ENCODE peak calls at places on chromosome 5, in seven cellular contexts. M is NB4, P is skeletal muscle cell, O is BE2C, C is astrocyte of the spinal cord, U is AG10803, G is GM12878. B is an unnamed sample.

GRCh38 chr5:156367602-156368001 is 40.6 kb downstream of the SGCD start:
- DNase-seq in M (peak; percentile 2), P (peak; percentile 96), O (no peak), C (peak; percentile 55), U (peak; percentile 98), G (no peak), B (no peak)

GRCh38 chr5:56815657-56816545 is 552 bp downstream of the MAP3K1 start:
- DNase-seq in M (peak; percentile 67), P (no peak), O (no peak), C (no peak), U (peak; percentile 40), G (no peak), B (peak; percentile 28)

GRCh38 chr5:159290741-159291140 is 27.7 kb downstream of the UBLCP1 start:
- DNase-seq in M (no peak), P (no peak), O (no peak), C (peak; percentile 41), U (peak; percentile 7), G (no peak), B (no peak)

GRCh38 chr5:82222597-82223574 is 55.3 kb downstream of the RPS23 start:
- DNase-seq in M (no peak), P (peak; percentile 13), O (no peak), C (peak; percentile 10), U (peak; percentile 27), G (no peak), B (no peak)

GRCh38 chr5:33369470-33370134 is 71.2 kb upstream of the TARS1 start:
- DNase-seq in M (no peak), P (no peak), O (no peak), C (peak; percentile 64), U (peak; percentile 35), G (no peak), B (no peak)

GRCh38 chr5:145818604-145819003 is 16.5 kb downstream of the PRELID2 start:
- DNase-seq in M (no peak), P (no peak), O (no peak), C (no peak), U (no peak), G (no peak), B (no peak)

GRCh38 chr5:34498582-34498981 is 157.5 kb upstream of the RAI14 start:
- DNase-seq in M (no peak), P (no peak), O (no peak), C (no peak), U (no peak), G (no peak), B (no peak)

GRCh38 chr5:89282038-89282831 is 399.3 kb upstream of the MEF2C start:
- DNase-seq in M (no peak), P (no peak), O (no peak), C (peak; percentile 64), U (no peak), G (peak; percentile 31), B (no peak)

GRCh38 chr5:112668911-112669310 is 68.8 kb upstream of the APC start:
- DNase-seq in M (no peak), P (no peak), O (no peak), C (no peak), U (no peak), G (no peak), B (no peak)

GRCh38 chr5:168409601-168410458 is 76.4 kb upstream of the RARS1 start:
- DNase-seq in M (no peak), P (no peak), O (no peak), C (peak; percentile 65), U (peak; percentile 64), G (peak; percentile 16), B (no peak)

GRCh38 chr5:138580001-138580400 is 4.8 kb upstream of the HSPA9 start:
- DNase-seq in M (no peak), P (no peak), O (no peak), C (no peak), U (no peak), G (no peak), B (no peak)
- H3K4me3 ChIP-seq in M (no peak overlapping the region), P (no peak overlapping the region), O (no peak overlapping the region), C (no peak overlapping the region), U (no peak overlapping the region), G (no peak overlapping the region), B (no peak overlapping the region)

GRCh38 chr5:151449836-151450235 is 2.4 kb downstream of the SLC36A1 start:
- DNase-seq in M (no peak), P (no peak), O (no peak), C (no peak), U (no peak), G (no peak), B (no peak)
- H3K4me3 ChIP-seq in M (peak overlapping the region; percentile 89), P (no peak overlapping the region), O (no peak overlapping the region), C (no peak overlapping the region), U (no peak overlapping the region), G (no peak overlapping the region), B (no peak overlapping the region)

DNA sequence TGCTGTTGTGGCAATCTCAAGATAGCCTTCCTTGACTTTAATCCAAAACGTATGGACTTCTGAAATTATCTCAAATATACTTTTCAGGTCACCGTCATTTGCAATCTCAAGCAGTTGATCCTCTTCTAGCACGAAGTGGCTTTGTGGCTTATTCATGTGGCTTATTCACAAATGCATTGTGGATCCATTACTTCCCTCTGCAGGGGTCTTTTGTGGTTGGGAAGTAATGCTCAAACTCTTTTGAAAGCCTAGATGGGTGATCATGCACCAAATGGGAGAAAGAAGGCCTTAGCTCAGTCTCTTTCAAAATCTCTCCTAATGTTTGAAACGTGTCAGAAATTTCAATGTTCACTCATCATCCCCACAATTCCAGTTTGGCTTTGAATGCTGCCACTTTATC is 597.2 kb upstream of the CDH10 start:
- DNase-seq in M (no peak), P (no peak), O (no peak), C (no peak), U (no peak), G (no peak), B (no peak)
- H3K4me3 ChIP-seq in M (no peak overlapping the region), P (no peak overlapping the region), O (no peak overlapping the region), C (no peak overlapping the region), U (no peak overlapping the region), G (no peak overlapping the region), B (no peak overlapping the region)

DNA sequence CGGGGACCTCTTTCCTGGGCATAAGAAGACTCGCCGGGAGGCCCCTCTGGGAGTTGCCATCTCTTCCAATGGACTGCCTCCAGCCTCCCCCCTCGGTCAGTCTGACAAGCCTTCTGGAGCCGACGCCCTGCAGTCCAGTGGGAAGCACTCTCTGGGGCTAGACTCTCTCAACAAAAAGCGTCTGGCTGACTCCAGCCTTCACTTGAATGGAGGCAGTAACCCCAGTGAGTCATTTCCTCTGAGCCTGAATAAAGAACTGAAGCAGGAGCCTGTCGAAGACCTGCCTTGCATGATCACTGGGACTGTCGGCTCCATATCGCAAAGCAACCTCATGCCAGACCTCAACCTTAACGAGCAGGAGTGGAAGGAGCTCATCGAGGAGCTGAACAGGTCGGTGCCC is 28.4 kb upstream of the LTC4S start:
- DNase-seq in M (peak; percentile 87), P (peak; percentile 57), O (peak; percentile 23), C (peak; percentile 90), U (peak; percentile 78), G (no peak), B (no peak)
- H3K4me3 ChIP-seq in M (no peak overlapping the region), P (no peak overlapping the region), O (no peak overlapping the region), C (no peak overlapping the region), U (no peak overlapping the region), G (no peak overlapping the region), B (no peak overlapping the region)

GRCh38 chr5:96703384-96703910 is 41.3 kb downstream of the CAST start:
- DNase-seq in M (no peak), P (no peak), O (no peak), C (peak; percentile 40), U (no peak), G (no peak), B (no peak)

GRCh38 chr5:96702503-96703383 is 40.6 kb downstream of the CAST start:
- DNase-seq in M (peak; percentile 59), P (peak; percentile 89), O (peak; percentile 94), C (peak; percentile 98), U (peak; percentile 94), G (no peak), B (peak; percentile 91)

GRCh38 chr5:96708600-96708999 is 46.4 kb downstream of the CAST start:
- DNase-seq in M (no peak), P (no peak), O (no peak), C (no peak), U (no peak), G (no peak), B (no peak)

GRCh38 chr5:96706433-96707111 is 44.4 kb downstream of the CAST start:
- DNase-seq in M (no peak), P (no peak), O (no peak), C (no peak), U (no peak), G (no peak), B (no peak)

DNA sequence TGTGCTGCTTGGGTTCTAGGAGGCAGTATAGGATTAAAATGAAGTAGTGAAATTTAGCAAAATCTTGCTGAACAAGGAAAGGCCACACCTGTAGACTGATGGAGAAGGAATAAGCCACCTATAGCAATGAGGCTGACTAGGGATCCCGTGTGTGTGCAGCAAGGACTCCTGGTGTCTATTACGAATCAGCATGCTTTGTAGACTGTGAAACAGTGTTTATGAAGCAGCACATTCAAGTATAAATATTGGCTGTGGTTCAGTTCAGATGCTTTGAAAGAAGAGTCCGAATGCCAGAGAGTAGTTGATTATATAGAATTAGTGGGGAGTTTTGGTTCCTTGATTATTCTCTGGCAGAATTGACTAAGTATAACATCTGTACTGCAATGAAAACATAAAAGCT is 41.8 kb downstream of the CAST start:
- DNase-seq in M (no peak), P (no peak), O (no peak), C (no peak), U (no peak), G (no peak), B (no peak)
- H3K4me3 ChIP-seq in M (no peak overlapping the region), P (peak overlapping the region; percentile 64), O (peak overlapping the region; percentile 86), C (peak overlapping the region; percentile 64), U (peak overlapping the region; percentile 72), G (peak overlapping the region; percentile 78), B (peak overlapping the region; percentile 89)

B was measured in WERI-Rb-1.